ENCODE peak calls at places on chromosomes 16 and 17, in seven cellular contexts. L, C, G, P, T, K and M are unnamed samples.

GRCh38 chr16:66409156-66409555 is 17.9 kb upstream of the BEAN1 start:
- DNase-seq in T (peak), C (peak), G (no peak), K (no peak), L (peak), P (no peak), M (no peak)

GRCh38 chr16:84180519-84181140 is 6.2 kb downstream of the TAF1C start:
- DNase-seq in C (no peak), P (no peak), K (no peak), L (no peak), T (no peak), G (no peak), M (no peak)

GRCh38 chr17:38885728-38886642 is 16.1 kb downstream of the LASP1 start:
- DNase-seq in C (no peak), P (no peak), T (peak), K (peak), G (no peak), L (no peak), M (no peak)

GRCh38 chr16:55562936-55563335 is 3.5 kb upstream of the CAPNS2 start:
- DNase-seq in T (peak), G (no peak), C (no peak), K (no peak), L (no peak), P (no peak), M (no peak)

GRCh38 chr16:76277099-76278030 is at the start of gene CNTNAP4:
- DNase-seq in G (no peak), K (peak), T (no peak), L (no peak), P (no peak), C (no peak), M (no peak)

GRCh38 chr17:28846231-28846630 is 3.6 kb upstream of the FAM222B start:
- DNase-seq in L (no peak), C (no peak), G (no peak), P (no peak), T (no peak), K (no peak), M (no peak)

GRCh38 chr16:56848056-56848936 is 16.7 kb upstream of the SLC12A3 start:
- DNase-seq in T (peak), G (no peak), P (no peak), C (peak), L (no peak), K (peak), M (no peak)

GRCh38 chr17:64160378-64160777 is 30.4 kb upstream of the ERN1 start:
- DNase-seq in P (no peak), K (no peak), L (no peak), T (no peak), G (no peak), C (no peak), M (no peak)

GRCh38 chr17:14058051-14058450 is 11.3 kb upstream of the COX10 start:
- DNase-seq in G (peak), C (no peak), P (no peak), T (no peak), L (no peak), K (no peak), M (no peak)

GRCh38 chr16:80766798-80767197 is 37.6 kb downstream of the CDYL2 start:
- DNase-seq in L (no peak), P (no peak), K (no peak), C (no peak), G (no peak), T (no peak), M (no peak)

GRCh38 chr17:40371261-40371929 is 6.9 kb upstream of the GJD3 start:
- DNase-seq in T (no peak), L (no peak), K (no peak), C (no peak), P (no peak), G (no peak), M (peak)

GRCh38 chr16:25713785-25714570 is 22.2 kb downstream of the HS3ST4 start:
- DNase-seq in L (no peak), C (no peak), G (no peak), P (no peak), K (no peak), T (no peak), M (no peak)

GRCh38 chr16:50102046-50102756 is 36.4 kb downstream of the HEATR3 start:
- DNase-seq in C (peak), P (no peak), T (peak), K (no peak), L (peak), G (peak), M (no peak)

GRCh38 chr17:31902693-31903092 is 1.2 kb upstream of the UTP6 start:
- DNase-seq in C (no peak), T (no peak), K (no peak), P (no peak), G (no peak), L (no peak), M (no peak)

GRCh38 chr16:3259097-3259496 is 2.7 kb upstream of the MEFV start:
- DNase-seq in T (peak), P (no peak), L (no peak), C (no peak), G (no peak), K (peak), M (no peak)

GRCh38 chr16:86546638-86547013 is 8.4 kb downstream of the MTHFSD start:
- DNase-seq in P (no peak), K (no peak), T (no peak), L (no peak), G (no peak), C (no peak), M (no peak)

GRCh38 chr17:75499313-75500022 is 15.9 kb downstream of the CASKIN2 start:
- DNase-seq in K (no peak), G (no peak), L (no peak), P (no peak), T (no peak), C (no peak), M (no peak)

GRCh38 chr17:71412803-71413202 is 708.0 kb upstream of the SOX9 start:
- DNase-seq in C (peak), P (peak), L (peak), T (peak), G (peak), K (peak), M (no peak)

GRCh38 chr17:56597495-56597990 is 4.0 kb downstream of the NOG start:
- DNase-seq in L (no peak), K (no peak), C (no peak), G (no peak), P (no peak), T (no peak), M (no peak)

GRCh38 chr17:15291674-15292361 is 26.7 kb upstream of the PMP22 start:
- DNase-seq in C (no peak), T (peak), G (no peak), K (no peak), P (no peak), L (no peak), M (no peak)

GRCh38 chr16:57235128-57236092 is 9.6 kb upstream of the ARL2BP start:
- DNase-seq in T (peak), G (no peak), K (peak), P (no peak), C (peak), L (no peak), M (no peak)

GRCh38 chr16:49755291-49755611 is 100.7 kb downstream of the ZNF423 start:
- DNase-seq in T (peak), K (peak), L (peak), C (no peak), P (no peak), G (no peak), M (no peak)

GRCh38 chr16:27514806-27515205 is 34.9 kb downstream of the GTF3C1 start:
- DNase-seq in L (no peak), G (no peak), C (no peak), T (no peak), P (no peak), K (peak), M (no peak)

GRCh38 chr17:74962622-74963394 is 9.8 kb downstream of the HID1 start:
- DNase-seq in P (no peak), L (no peak), K (peak), G (no peak), T (no peak), C (no peak), M (no peak)

GRCh38 chr16:77971306-77972131 is 50.8 kb upstream of the CLEC3A start:
- DNase-seq in K (peak), C (no peak), L (peak), P (peak), T (peak), G (peak), M (peak)

GRCh38 chr16:65377131-65377649 is 255.3 kb upstream of the CDH11 start:
- DNase-seq in K (no peak), P (no peak), C (no peak), G (no peak), L (no peak), T (peak), M (no peak)

GRCh38 chr17:35101725-35102124 is 17.9 kb downstream of the RAD51D start:
- DNase-seq in C (no peak), T (no peak), P (no peak), G (no peak), K (no peak), L (no peak), M (no peak)

GRCh38 chr17:41510251-41511065 is 5.0 kb upstream of the KRT13 start:
- DNase-seq in K (no peak), P (no peak), T (no peak), C (no peak), L (no peak), G (no peak), M (no peak)

GRCh38 chr16:11264155-11264832 is 4.8 kb downstream of the TNP2 start:
- DNase-seq in C (no peak), K (no peak), G (no peak), T (no peak), P (no peak), L (no peak), M (no peak)

GRCh38 chr17:77944390-77945222 is 13.9 kb upstream of the TNRC6C start:
- DNase-seq in T (no peak), P (no peak), C (no peak), K (no peak), G (no peak), L (no peak), M (no peak)

GRCh38 chr16:72739577-72739976 is 308.4 kb downstream of the ZFHX3 start:
- DNase-seq in K (no peak), C (no peak), G (peak), T (peak), P (no peak), L (no peak), M (no peak)

GRCh38 chr16:31179153-31179746 is 689 bp upstream of the FUS start:
- DNase-seq in C (no peak), T (peak), G (no peak), K (no peak), L (no peak), P (no peak), M (no peak)

GRCh38 chr17:6325741-6326140 is 109.2 kb downstream of the AIPL1 start:
- DNase-seq in C (no peak), T (no peak), K (no peak), G (no peak), P (no peak), L (no peak), M (no peak)